ENCODE peak calls at places on chromosomes 3 and 15, in five cellular contexts. One of them, this sample, is unnamed.

GRCh38 chr15:53569756-53570480 is 189.5 kb downstream of the WDR72 start:
- DNase-seq in HS-5: peak
- DNase-seq in ovary: no peak
- DNase-seq in effector CD4-positive, alpha-beta T cell: no peak
- DNase-seq in G401: no peak
- DNase-seq in this sample: peak

GRCh38 chr3:146464783-146465182 is 4.6 kb downstream of the PLSCR2 start:
- DNase-seq in HS-5: no peak
- DNase-seq in ovary: no peak
- DNase-seq in effector CD4-positive, alpha-beta T cell: no peak
- DNase-seq in G401: no peak
- DNase-seq in this sample: no peak

GRCh38 chr3:125075738-125076137 is 19.9 kb upstream of the HEG1 start:
- DNase-seq in HS-5: no peak
- DNase-seq in ovary: no peak
- DNase-seq in effector CD4-positive, alpha-beta T cell: no peak
- DNase-seq in G401: no peak
- DNase-seq in this sample: no peak

GRCh38 chr3:151156618-151157216 is 46.3 kb downstream of the GPR171 start:
- DNase-seq in HS-5: peak
- DNase-seq in ovary: no peak
- DNase-seq in effector CD4-positive, alpha-beta T cell: peak
- DNase-seq in G401: peak
- DNase-seq in this sample: peak

GRCh38 chr15:70781236-70781635 is 17.9 kb upstream of the UACA start:
- DNase-seq in HS-5: no peak
- DNase-seq in ovary: no peak
- DNase-seq in effector CD4-positive, alpha-beta T cell: no peak
- DNase-seq in G401: no peak
- DNase-seq in this sample: no peak

GRCh38 chr3:192564611-192565010 is 162.7 kb downstream of the FGF12 start:
- DNase-seq in HS-5: no peak
- DNase-seq in ovary: no peak
- DNase-seq in effector CD4-positive, alpha-beta T cell: no peak
- DNase-seq in G401: no peak
- DNase-seq in this sample: no peak

GRCh38 chr3:125628212-125628611 is 32.9 kb upstream of the OSBPL11 start:
- DNase-seq in HS-5: no peak
- DNase-seq in ovary: no peak
- DNase-seq in effector CD4-positive, alpha-beta T cell: no peak
- DNase-seq in G401: no peak
- DNase-seq in this sample: no peak

GRCh38 chr3:133042778-133043177 is 4.6 kb downstream of the TMEM108 start:
- DNase-seq in HS-5: no peak
- DNase-seq in ovary: no peak
- DNase-seq in effector CD4-positive, alpha-beta T cell: no peak
- DNase-seq in G401: no peak
- DNase-seq in this sample: no peak

GRCh38 chr3:56702487-56703315 is 19.6 kb upstream of the TASOR start:
- DNase-seq in HS-5: peak
- DNase-seq in ovary: no peak
- DNase-seq in effector CD4-positive, alpha-beta T cell: peak
- DNase-seq in G401: peak
- DNase-seq in this sample: no peak

GRCh38 chr15:89472785-89473256 is 23.6 kb downstream of the RHCG start:
- DNase-seq in HS-5: no peak
- DNase-seq in ovary: no peak
- DNase-seq in effector CD4-positive, alpha-beta T cell: no peak
- DNase-seq in G401: peak
- DNase-seq in this sample: peak

GRCh38 chr3:122760457-122761271 is 33.0 kb downstream of the HSPBAP1 start:
- DNase-seq in HS-5: no peak
- DNase-seq in ovary: no peak
- DNase-seq in effector CD4-positive, alpha-beta T cell: no peak
- DNase-seq in G401: no peak
- DNase-seq in this sample: no peak

GRCh38 chr15:39360417-39360816 is 220.5 kb upstream of the THBS1 start:
- DNase-seq in HS-5: no peak
- DNase-seq in ovary: no peak
- DNase-seq in effector CD4-positive, alpha-beta T cell: no peak
- DNase-seq in G401: no peak
- DNase-seq in this sample: no peak

GRCh38 chr15:94523873-94524272 is 292.5 kb downstream of the MCTP2 start:
- DNase-seq in HS-5: no peak
- DNase-seq in ovary: no peak
- DNase-seq in effector CD4-positive, alpha-beta T cell: no peak
- DNase-seq in G401: no peak
- DNase-seq in this sample: no peak

GRCh38 chr3:65483475-65483874 is 555.2 kb downstream of the MAGI1 start:
- DNase-seq in HS-5: no peak
- DNase-seq in ovary: peak
- DNase-seq in effector CD4-positive, alpha-beta T cell: no peak
- DNase-seq in G401: peak
- DNase-seq in this sample: no peak

GRCh38 chr3:175378348-175378747 is 519.2 kb downstream of the NAALADL2 start:
- DNase-seq in HS-5: no peak
- DNase-seq in ovary: no peak
- DNase-seq in effector CD4-positive, alpha-beta T cell: no peak
- DNase-seq in G401: no peak
- DNase-seq in this sample: no peak

GRCh38 chr15:68730491-68731317 is 90.0 kb downstream of the ANP32A start:
- DNase-seq in HS-5: no peak
- DNase-seq in ovary: peak
- DNase-seq in effector CD4-positive, alpha-beta T cell: no peak
- DNase-seq in G401: peak
- DNase-seq in this sample: no peak

GRCh38 chr3:126510323-126510910 is 7.2 kb downstream of the UROC1 start:
- DNase-seq in HS-5: no peak
- DNase-seq in ovary: peak
- DNase-seq in effector CD4-positive, alpha-beta T cell: no peak
- DNase-seq in G401: no peak
- DNase-seq in this sample: no peak

GRCh38 chr15:74185949-74186348 is 12.4 kb downstream of the ISLR start:
- DNase-seq in HS-5: no peak
- DNase-seq in ovary: no peak
- DNase-seq in effector CD4-positive, alpha-beta T cell: no peak
- DNase-seq in G401: no peak
- DNase-seq in this sample: no peak

GRCh38 chr3:32340039-32340438 is 51.6 kb upstream of the CMTM7 start:
- DNase-seq in HS-5: no peak
- DNase-seq in ovary: no peak
- DNase-seq in effector CD4-positive, alpha-beta T cell: no peak
- DNase-seq in G401: peak
- DNase-seq in this sample: no peak

GRCh38 chr3:11818033-11818432 is 28.7 kb downstream of the TAMM41 start:
- DNase-seq in HS-5: no peak
- DNase-seq in ovary: no peak
- DNase-seq in effector CD4-positive, alpha-beta T cell: no peak
- DNase-seq in G401: no peak
- DNase-seq in this sample: peak

GRCh38 chr3:153072856-153073255 is 89.2 kb upstream of the RAP2B start:
- DNase-seq in HS-5: no peak
- DNase-seq in ovary: no peak
- DNase-seq in effector CD4-positive, alpha-beta T cell: no peak
- DNase-seq in G401: no peak
- DNase-seq in this sample: no peak

GRCh38 chr3:30421261-30421660 is 185.1 kb upstream of the TGFBR2 start:
- DNase-seq in HS-5: peak
- DNase-seq in ovary: no peak
- DNase-seq in effector CD4-positive, alpha-beta T cell: no peak
- DNase-seq in G401: no peak
- DNase-seq in this sample: no peak

GRCh38 chr3:56373386-56373785 is 94.9 kb downstream of the ERC2 start:
- DNase-seq in HS-5: no peak
- DNase-seq in ovary: no peak
- DNase-seq in effector CD4-positive, alpha-beta T cell: no peak
- DNase-seq in G401: no peak
- DNase-seq in this sample: no peak

GRCh38 chr3:157514371-157514919 is 11.2 kb upstream of the VEPH1 start:
- DNase-seq in HS-5: no peak
- DNase-seq in ovary: no peak
- DNase-seq in effector CD4-positive, alpha-beta T cell: no peak
- DNase-seq in G401: no peak
- DNase-seq in this sample: no peak

GRCh38 chr3:28077566-28077965 is 163.9 kb upstream of the CMC1 start:
- DNase-seq in HS-5: no peak
- DNase-seq in ovary: no peak
- DNase-seq in effector CD4-positive, alpha-beta T cell: no peak
- DNase-seq in G401: peak
- DNase-seq in this sample: no peak

GRCh38 chr15:58222698-58223097 is 84.5 kb downstream of the AQP9 start:
- DNase-seq in HS-5: no peak
- DNase-seq in ovary: no peak
- DNase-seq in effector CD4-positive, alpha-beta T cell: no peak
- DNase-seq in G401: no peak
- DNase-seq in this sample: no peak

GRCh38 chr3:33636125-33636855 is 81.8 kb downstream of the CLASP2 start:
- DNase-seq in HS-5: peak
- DNase-seq in ovary: no peak
- DNase-seq in effector CD4-positive, alpha-beta T cell: no peak
- DNase-seq in G401: peak
- DNase-seq in this sample: no peak

GRCh38 chr3:105608623-105609022 is 241.9 kb downstream of the ALCAM start:
- DNase-seq in HS-5: no peak
- DNase-seq in ovary: no peak
- DNase-seq in effector CD4-positive, alpha-beta T cell: no peak
- DNase-seq in G401: no peak
- DNase-seq in this sample: no peak

GRCh38 chr15:49094923-49095322 is 48.7 kb upstream of the SECISBP2L start:
- DNase-seq in HS-5: no peak
- DNase-seq in ovary: no peak
- DNase-seq in effector CD4-positive, alpha-beta T cell: no peak
- DNase-seq in G401: no peak
- DNase-seq in this sample: no peak

GRCh38 chr3:11438636-11439035 is 166.4 kb downstream of the ATG7 start:
- DNase-seq in HS-5: no peak
- DNase-seq in ovary: peak
- DNase-seq in effector CD4-positive, alpha-beta T cell: no peak
- DNase-seq in G401: no peak
- DNase-seq in this sample: no peak